ENCODE peak calls at places on chromosomes 4 and X, in eight cellular contexts. N is cardiac muscle cell, G is heart right ventricle, O is choroid plexus epithelial cell, M is thyroid gland, E is AG09309, U is psoas muscle, R is tibial artery. I is an unnamed sample.

GRCh38 chr4:37873383-37873782 is 17.5 kb upstream of the TBC1D1 start:
- DNase-seq in N (no peak), G (no peak), O (peak), M (no peak), E (no peak), U (no peak), R (no peak), I (no peak)

GRCh38 chr4:68264875-68265565 is 19.5 kb upstream of the TMPRSS11B start:
- DNase-seq in N (no peak), G (no peak), O (no peak), M (no peak), E (no peak), U (no peak), R (no peak), I (no peak)

GRCh38 chr4:166838975-166839614 is 395.2 kb downstream of the SPOCK3 start:
- DNase-seq in N (no peak), G (no peak), O (no peak), M (no peak), E (no peak), U (no peak), R (no peak), I (no peak)

GRCh38 chr4:38504396-38504715 is 159.6 kb upstream of the KLF3 start:
- DNase-seq in N (no peak), G (no peak), O (no peak), M (no peak), E (no peak), U (no peak), R (no peak), I (no peak)

GRCh38 chr4:17763931-17764330 is 17.5 kb downstream of the FAM184B start:
- DNase-seq in N (no peak), G (no peak), O (no peak), M (no peak), E (no peak), U (no peak), R (no peak), I (no peak)

GRCh38 chrX:46180258-46180687 is 364.9 kb downstream of the ZNF674 start:
- DNase-seq in N (no peak), G (no peak), O (peak), M (no peak), E (peak), U (no peak), R (no peak), I (no peak)

GRCh38 chr4:26441110-26441509 is 49.2 kb downstream of the CCKAR start:
- DNase-seq in N (no peak), G (no peak), O (peak), M (peak), E (peak), U (no peak), R (no peak), I (no peak)

GRCh38 chrX:153881281-153881680 is 4.7 kb downstream of the L1CAM start:
- DNase-seq in N (no peak), G (no peak), O (no peak), M (no peak), E (no peak), U (peak), R (no peak), I (no peak)

GRCh38 chrX:86016189-86016588 is 31.2 kb downstream of the CHM start:
- DNase-seq in N (no peak), G (no peak), O (no peak), M (no peak), E (no peak), U (no peak), R (no peak), I (no peak)

GRCh38 chr4:147546341-147546740 is 65.4 kb downstream of the EDNRA start:
- DNase-seq in N (no peak), G (no peak), O (peak), M (no peak), E (peak), U (no peak), R (no peak), I (no peak)

GRCh38 chr4:105712766-105713165 is 4.2 kb downstream of the GSTCD start:
- DNase-seq in N (no peak), G (no peak), O (no peak), M (no peak), E (no peak), U (no peak), R (no peak), I (no peak)

GRCh38 chr4:60683953-60684352 is 516.2 kb upstream of the ADGRL3 start:
- DNase-seq in N (no peak), G (no peak), O (peak), M (no peak), E (peak), U (no peak), R (no peak), I (no peak)

GRCh38 chr4:89939994-89940393 is 45.3 kb downstream of the MMRN1 start:
- DNase-seq in N (no peak), G (peak), O (peak), M (peak), E (no peak), U (no peak), R (no peak), I (no peak)
- TF ChIP-seq CTCF in N (no peak), G (no peak), O (no peak), M (no peak), E (no peak), U (no peak), R (no peak), I (no peak)

DNA sequence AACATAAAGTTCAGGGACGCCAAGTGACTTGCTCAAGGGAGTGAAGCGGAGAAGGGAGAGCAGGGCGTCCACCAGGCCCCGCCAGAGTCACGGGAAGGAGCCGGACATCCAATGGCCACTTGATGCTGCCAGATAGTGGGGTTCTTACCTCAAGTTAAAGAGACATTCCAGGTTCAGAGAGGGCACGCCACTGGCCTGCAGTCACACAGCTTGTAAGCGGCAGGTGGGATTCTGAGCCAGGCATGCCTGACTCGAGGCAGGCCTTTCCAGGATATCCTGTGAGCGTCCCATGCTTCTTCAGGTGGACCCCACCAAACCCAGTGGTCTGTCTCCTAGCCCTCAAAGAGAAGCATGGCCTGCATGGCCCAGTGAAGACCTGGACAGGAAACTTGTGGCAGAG is 2.4 kb downstream of the MAN2B2 start:
- DNase-seq in N (no peak), G (no peak), O (no peak), M (no peak), E (no peak), U (no peak), R (no peak), I (no peak)
- TF ChIP-seq CTCF in N (no peak), G (no peak), O (no peak), M (no peak), E (no peak), U (no peak), R (no peak), I (no peak)

GRCh38 chr4:4727536-4727935 is 131.9 kb upstream of the MSX1 start:
- DNase-seq in N (no peak), G (no peak), O (no peak), M (no peak), E (no peak), U (no peak), R (no peak), I (no peak)

GRCh38 chr4:4720671-4721070 is 138.8 kb upstream of the MSX1 start:
- DNase-seq in N (no peak), G (no peak), O (no peak), M (no peak), E (no peak), U (no peak), R (no peak), I (no peak)

GRCh38 chr4:4721636-4722035 is 137.8 kb upstream of the MSX1 start:
- DNase-seq in N (no peak), G (no peak), O (no peak), M (no peak), E (no peak), U (no peak), R (no peak), I (no peak)

GRCh38 chr4:4730214-4730613 is 129.3 kb upstream of the MSX1 start:
- DNase-seq in N (no peak), G (no peak), O (no peak), M (no peak), E (no peak), U (no peak), R (no peak), I (no peak)

GRCh38 chr4:4726051-4726450 is 133.4 kb upstream of the MSX1 start:
- DNase-seq in N (no peak), G (no peak), O (no peak), M (no peak), E (no peak), U (no peak), R (no peak), I (no peak)
- TF ChIP-seq CTCF in N (peak), G (peak), O (peak), M (no peak), E (peak), U (no peak), R (no peak), I (no peak)

DNA sequence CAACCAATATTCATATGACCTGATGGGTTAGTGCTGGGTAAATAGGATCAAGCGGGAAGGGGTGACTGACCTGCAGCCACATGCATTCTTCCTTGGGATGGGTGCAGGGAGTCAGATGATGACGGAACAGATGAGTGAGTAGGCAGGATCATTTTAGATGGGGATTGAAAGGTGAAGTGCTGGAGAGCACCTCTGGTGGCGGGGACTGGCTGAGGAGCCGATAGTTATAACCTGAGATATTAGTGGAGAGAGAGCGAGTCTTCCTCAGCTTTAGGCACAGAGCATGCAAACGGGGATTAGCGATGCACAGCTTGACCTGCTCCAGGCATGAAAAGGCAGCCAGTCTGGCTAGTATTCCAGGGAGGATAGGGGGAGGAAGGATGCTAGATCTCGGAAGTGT is 99.1 kb downstream of the AFF1 start:
- DNase-seq in N (no peak), G (no peak), O (no peak), M (peak), E (no peak), U (no peak), R (no peak), I (no peak)
- TF ChIP-seq CTCF in N (no peak), G (no peak), O (peak), M (no peak), E (no peak), U (peak), R (no peak), I (no peak)

GRCh38 chrX:149648932-149649331 is 17.3 kb upstream of the TMEM185A start:
- DNase-seq in N (no peak), G (no peak), O (no peak), M (no peak), E (no peak), U (no peak), R (no peak), I (no peak)
- TF ChIP-seq CTCF in N (no peak), G (no peak), O (peak), M (no peak), E (no peak), U (no peak), R (no peak), I (no peak)